ENCODE peak calls at places on chromosomes 7 and 10, in four cellular contexts. C, P, N and X are unnamed samples.
A peak's percentile ranks its signal among the peaks of the same experiment; 100 is the strongest.

GRCh38 chr7:107694395-107694794 is 33.8 kb downstream of the SLC26A4 start:
- DNase-seq in N (no peak), C (no peak), P (no peak), X (no peak)

GRCh38 chr7:139842414-139843210 is 13.5 kb downstream of the TBXAS1 start:
- DNase-seq in C (no peak), N (no peak), P (no peak), X (no peak)

GRCh38 chr10:48940958-48941357 is 1.3 kb upstream of the LRRC18 start:
- DNase-seq in C (no peak), N (no peak), P (no peak), X (no peak)

GRCh38 chr7:69659964-69660363 is 61.7 kb downstream of the AUTS2 start:
- DNase-seq in P (no peak), C (no peak), N (no peak), X (no peak)

GRCh38 chr10:16916496-16916895 is 99.3 kb upstream of the RSU1 start:
- DNase-seq in C (no peak), P (no peak), N (no peak), X (no peak)

GRCh38 chr10:91932737-91933136 is 9.2 kb downstream of the BTAF1 start:
- DNase-seq in P (no peak), N (no peak), C (no peak), X (no peak)

GRCh38 chr10:62047960-62048383 is 146.5 kb downstream of the ARID5B start:
- DNase-seq in C (no peak), N (no peak), P (no peak), X (no peak)

GRCh38 chr7:28688651-28689050 is 269.5 kb downstream of the TRIL start:
- DNase-seq in C (no peak), N (peak; percentile 47), P (no peak), X (no peak)